ENCODE peak calls at places on chromosomes 3 and 15, in ten cellular contexts. One of them, this sample, is unnamed.

GRCh38 chr3:129587559-129588210 is 18.8 kb downstream of the PLXND1 start:
- DNase-seq in stomach: no peak
- DNase-seq in transverse colon: no peak
- DNase-seq in SK-N-SH: no peak
- DNase-seq in small intestine: no peak
- DNase-seq in CD8-positive, alpha-beta memory T cell: no peak
- DNase-seq in heart left ventricle: no peak
- DNase-seq in CD8-positive, alpha-beta T cell: no peak
- DNase-seq in IMR-90: no peak
- DNase-seq in endothelial cell of umbilical vein: no peak
- DNase-seq in this sample: no peak

GRCh38 chr3:37862712-37863551 is 1.3 kb downstream of the CTDSPL start:
- DNase-seq in CD8-positive, alpha-beta memory T cell: no peak
- DNase-seq in IMR-90: peak; percentile 75
- DNase-seq in transverse colon: peak; percentile 28
- DNase-seq in heart left ventricle: no peak
- DNase-seq in endothelial cell of umbilical vein: peak; percentile 46
- DNase-seq in CD8-positive, alpha-beta T cell: no peak
- DNase-seq in SK-N-SH: no peak
- DNase-seq in small intestine: peak; percentile 25
- DNase-seq in stomach: no peak
- DNase-seq in this sample: peak; percentile 5

GRCh38 chr3:11306815-11307589 is 34.8 kb downstream of the ATG7 start:
- DNase-seq in endothelial cell of umbilical vein: peak; percentile 71
- DNase-seq in stomach: no peak
- DNase-seq in CD8-positive, alpha-beta T cell: peak; percentile 48
- DNase-seq in SK-N-SH: no peak
- DNase-seq in CD8-positive, alpha-beta memory T cell: peak; percentile 24
- DNase-seq in transverse colon: no peak
- DNase-seq in small intestine: peak; percentile 20
- DNase-seq in heart left ventricle: no peak
- DNase-seq in IMR-90: peak; percentile 49
- DNase-seq in this sample: no peak

GRCh38 chr15:49380912-49381311 is 42.1 kb upstream of the FGF7 start:
- DNase-seq in small intestine: no peak
- DNase-seq in CD8-positive, alpha-beta memory T cell: no peak
- DNase-seq in transverse colon: no peak
- DNase-seq in endothelial cell of umbilical vein: no peak
- DNase-seq in stomach: no peak
- DNase-seq in IMR-90: peak; percentile 1
- DNase-seq in heart left ventricle: no peak
- DNase-seq in SK-N-SH: no peak
- DNase-seq in CD8-positive, alpha-beta T cell: no peak
- DNase-seq in this sample: no peak

GRCh38 chr3:37715358-37715757 is 146.3 kb upstream of the CTDSPL start:
- DNase-seq in stomach: no peak
- DNase-seq in transverse colon: no peak
- DNase-seq in CD8-positive, alpha-beta memory T cell: no peak
- DNase-seq in SK-N-SH: peak; percentile 43
- DNase-seq in endothelial cell of umbilical vein: no peak
- DNase-seq in small intestine: no peak
- DNase-seq in IMR-90: no peak
- DNase-seq in heart left ventricle: no peak
- DNase-seq in CD8-positive, alpha-beta T cell: no peak
- DNase-seq in this sample: no peak

GRCh38 chr3:46858456-46858855 is 4.8 kb downstream of the MYL3 start:
- DNase-seq in CD8-positive, alpha-beta T cell: no peak
- DNase-seq in stomach: no peak
- DNase-seq in CD8-positive, alpha-beta memory T cell: no peak
- DNase-seq in heart left ventricle: peak; percentile 28
- DNase-seq in IMR-90: no peak
- DNase-seq in SK-N-SH: no peak
- DNase-seq in small intestine: no peak
- DNase-seq in transverse colon: no peak
- DNase-seq in endothelial cell of umbilical vein: no peak
- DNase-seq in this sample: no peak

GRCh38 chr3:161957467-161957866 is 460.9 kb downstream of the OTOL1 start:
- DNase-seq in endothelial cell of umbilical vein: no peak
- DNase-seq in small intestine: no peak
- DNase-seq in heart left ventricle: no peak
- DNase-seq in CD8-positive, alpha-beta T cell: no peak
- DNase-seq in CD8-positive, alpha-beta memory T cell: no peak
- DNase-seq in stomach: no peak
- DNase-seq in IMR-90: peak; percentile 19
- DNase-seq in transverse colon: no peak
- DNase-seq in SK-N-SH: no peak
- DNase-seq in this sample: no peak

GRCh38 chr15:100372695-100373036 is 30.9 kb upstream of the ADAMTS17 start:
- DNase-seq in IMR-90: no peak
- DNase-seq in CD8-positive, alpha-beta T cell: no peak
- DNase-seq in stomach: no peak
- DNase-seq in SK-N-SH: no peak
- DNase-seq in transverse colon: no peak
- DNase-seq in heart left ventricle: no peak
- DNase-seq in CD8-positive, alpha-beta memory T cell: no peak
- DNase-seq in endothelial cell of umbilical vein: no peak
- DNase-seq in small intestine: no peak
- DNase-seq in this sample: no peak

GRCh38 chr3:9820944-9821343 is 10.9 kb downstream of the TTLL3 start:
- DNase-seq in CD8-positive, alpha-beta T cell: no peak
- DNase-seq in small intestine: no peak
- DNase-seq in CD8-positive, alpha-beta memory T cell: no peak
- DNase-seq in heart left ventricle: no peak
- DNase-seq in IMR-90: peak; percentile 23
- DNase-seq in SK-N-SH: peak; percentile 39
- DNase-seq in endothelial cell of umbilical vein: peak; percentile 18
- DNase-seq in stomach: no peak
- DNase-seq in transverse colon: no peak
- DNase-seq in this sample: no peak

GRCh38 chr3:339346-339745 is 142.8 kb downstream of the CHL1 start:
- DNase-seq in heart left ventricle: no peak
- DNase-seq in small intestine: no peak
- DNase-seq in transverse colon: no peak
- DNase-seq in CD8-positive, alpha-beta memory T cell: no peak
- DNase-seq in endothelial cell of umbilical vein: no peak
- DNase-seq in IMR-90: no peak
- DNase-seq in SK-N-SH: no peak
- DNase-seq in CD8-positive, alpha-beta T cell: no peak
- DNase-seq in stomach: no peak
- DNase-seq in this sample: no peak

DNA sequence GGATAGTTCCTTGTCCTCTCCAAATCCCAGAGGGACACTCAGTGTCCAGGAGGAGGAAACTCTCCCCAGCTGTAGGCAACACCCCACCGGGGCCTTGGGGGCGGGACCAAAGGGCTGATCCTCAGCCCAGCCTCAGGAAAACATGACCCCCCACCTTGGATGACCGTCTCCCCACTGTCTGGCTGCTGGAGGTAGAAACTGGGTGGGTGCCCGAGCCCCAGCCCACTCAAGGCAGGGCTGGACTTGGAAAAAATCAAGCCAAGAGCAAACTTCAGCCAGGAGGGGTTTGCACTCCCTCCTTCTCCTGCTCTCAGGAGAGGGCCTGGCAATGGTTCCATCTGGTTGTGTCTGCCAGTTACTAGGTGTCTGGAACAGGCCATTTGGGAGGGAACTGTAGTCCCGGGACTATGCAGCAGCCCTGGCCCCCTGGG is 3.6 kb upstream of the RASL12 start:
- DNase-seq in CD8-positive, alpha-beta memory T cell: no peak
- DNase-seq in stomach: no peak
- DNase-seq in IMR-90: no peak
- DNase-seq in small intestine: no peak
- DNase-seq in endothelial cell of umbilical vein: no peak
- DNase-seq in SK-N-SH: no peak
- DNase-seq in heart left ventricle: peak; percentile 88
- DNase-seq in transverse colon: peak; percentile 31
- DNase-seq in CD8-positive, alpha-beta T cell: no peak
- DNase-seq in this sample: no peak
- H3K27ac ChIP-seq in CD8-positive, alpha-beta memory T cell: no peak overlapping the region
- H3K27ac ChIP-seq in stomach: no peak overlapping the region
- H3K27ac ChIP-seq in IMR-90: no peak overlapping the region
- H3K27ac ChIP-seq in small intestine: no peak overlapping the region
- H3K27ac ChIP-seq in endothelial cell of umbilical vein: no peak overlapping the region
- H3K27ac ChIP-seq in SK-N-SH: no peak overlapping the region
- H3K27ac ChIP-seq in heart left ventricle: peak overlapping the region; percentile 71
- H3K27ac ChIP-seq in transverse colon: peak overlapping the region; percentile 68
- H3K27ac ChIP-seq in CD8-positive, alpha-beta T cell: no peak overlapping the region
- H3K27ac ChIP-seq in this sample: no peak overlapping the region

GRCh38 chr3:195003893-195004289 is 267.1 kb downstream of the XXYLT1 start:
- DNase-seq in CD8-positive, alpha-beta T cell: peak; percentile 23
- DNase-seq in SK-N-SH: no peak
- DNase-seq in small intestine: no peak
- DNase-seq in endothelial cell of umbilical vein: no peak
- DNase-seq in CD8-positive, alpha-beta memory T cell: no peak
- DNase-seq in stomach: no peak
- DNase-seq in IMR-90: no peak
- DNase-seq in heart left ventricle: no peak
- DNase-seq in transverse colon: no peak
- DNase-seq in this sample: no peak

GRCh38 chr3:195003006-195003892 is 267.7 kb downstream of the XXYLT1 start:
- DNase-seq in transverse colon: peak; percentile 26
- DNase-seq in CD8-positive, alpha-beta T cell: peak; percentile 31
- DNase-seq in small intestine: no peak
- DNase-seq in heart left ventricle: peak; percentile 82
- DNase-seq in IMR-90: no peak
- DNase-seq in stomach: no peak
- DNase-seq in SK-N-SH: no peak
- DNase-seq in endothelial cell of umbilical vein: no peak
- DNase-seq in CD8-positive, alpha-beta memory T cell: no peak
- DNase-seq in this sample: no peak

GRCh38 chr3:195004512-195005250 is 266.3 kb downstream of the XXYLT1 start:
- DNase-seq in SK-N-SH: no peak
- DNase-seq in CD8-positive, alpha-beta T cell: peak; percentile 32
- DNase-seq in stomach: no peak
- DNase-seq in transverse colon: no peak
- DNase-seq in heart left ventricle: no peak
- DNase-seq in small intestine: no peak
- DNase-seq in IMR-90: no peak
- DNase-seq in CD8-positive, alpha-beta memory T cell: no peak
- DNase-seq in endothelial cell of umbilical vein: no peak
- DNase-seq in this sample: no peak

GRCh38 chr3:195001261-195001660 is 269.7 kb downstream of the XXYLT1 start:
- DNase-seq in IMR-90: no peak
- DNase-seq in transverse colon: no peak
- DNase-seq in endothelial cell of umbilical vein: no peak
- DNase-seq in CD8-positive, alpha-beta T cell: peak; percentile 25
- DNase-seq in SK-N-SH: no peak
- DNase-seq in heart left ventricle: no peak
- DNase-seq in small intestine: no peak
- DNase-seq in stomach: no peak
- DNase-seq in CD8-positive, alpha-beta memory T cell: no peak
- DNase-seq in this sample: no peak

GRCh38 chr3:195001961-195002861 is 268.7 kb downstream of the XXYLT1 start:
- DNase-seq in transverse colon: peak; percentile 78
- DNase-seq in small intestine: peak; percentile 54
- DNase-seq in CD8-positive, alpha-beta T cell: peak; percentile 51
- DNase-seq in SK-N-SH: peak; percentile 75
- DNase-seq in heart left ventricle: peak; percentile 83
- DNase-seq in endothelial cell of umbilical vein: peak; percentile 80
- DNase-seq in CD8-positive, alpha-beta memory T cell: peak; percentile 8
- DNase-seq in stomach: peak; percentile 78
- DNase-seq in IMR-90: peak; percentile 34
- DNase-seq in this sample: no peak
- H3K4me3 ChIP-seq in transverse colon: no peak overlapping the region
- H3K4me3 ChIP-seq in small intestine: no peak overlapping the region
- H3K4me3 ChIP-seq in CD8-positive, alpha-beta T cell: no peak overlapping the region
- H3K4me3 ChIP-seq in SK-N-SH: no peak overlapping the region
- H3K4me3 ChIP-seq in heart left ventricle: no peak overlapping the region
- H3K4me3 ChIP-seq in endothelial cell of umbilical vein: no peak overlapping the region
- H3K4me3 ChIP-seq in CD8-positive, alpha-beta memory T cell: no peak overlapping the region
- H3K4me3 ChIP-seq in stomach: no peak overlapping the region
- H3K4me3 ChIP-seq in IMR-90: no peak overlapping the region
- H3K4me3 ChIP-seq in this sample: no peak overlapping the region

GRCh38 chr15:78456391-78456790 is 18.4 kb downstream of the IREB2 start:
- DNase-seq in stomach: no peak
- DNase-seq in heart left ventricle: no peak
- DNase-seq in IMR-90: no peak
- DNase-seq in small intestine: no peak
- DNase-seq in SK-N-SH: no peak
- DNase-seq in CD8-positive, alpha-beta memory T cell: no peak
- DNase-seq in transverse colon: no peak
- DNase-seq in CD8-positive, alpha-beta T cell: no peak
- DNase-seq in endothelial cell of umbilical vein: no peak
- DNase-seq in this sample: no peak

GRCh38 chr15:78457101-78457500 is 19.1 kb downstream of the IREB2 start:
- DNase-seq in CD8-positive, alpha-beta memory T cell: no peak
- DNase-seq in CD8-positive, alpha-beta T cell: no peak
- DNase-seq in stomach: no peak
- DNase-seq in transverse colon: no peak
- DNase-seq in SK-N-SH: peak; percentile 61
- DNase-seq in small intestine: no peak
- DNase-seq in IMR-90: peak; percentile 69
- DNase-seq in heart left ventricle: no peak
- DNase-seq in endothelial cell of umbilical vein: peak; percentile 37
- DNase-seq in this sample: no peak

GRCh38 chr15:78453447-78453846 is 15.4 kb downstream of the IREB2 start:
- DNase-seq in SK-N-SH: no peak
- DNase-seq in small intestine: no peak
- DNase-seq in heart left ventricle: no peak
- DNase-seq in CD8-positive, alpha-beta T cell: no peak
- DNase-seq in transverse colon: no peak
- DNase-seq in endothelial cell of umbilical vein: no peak
- DNase-seq in stomach: no peak
- DNase-seq in IMR-90: no peak
- DNase-seq in CD8-positive, alpha-beta memory T cell: no peak
- DNase-seq in this sample: no peak

GRCh38 chr15:78454992-78455391 is 17.0 kb downstream of the IREB2 start:
- DNase-seq in CD8-positive, alpha-beta memory T cell: no peak
- DNase-seq in endothelial cell of umbilical vein: no peak
- DNase-seq in transverse colon: no peak
- DNase-seq in stomach: no peak
- DNase-seq in heart left ventricle: no peak
- DNase-seq in small intestine: no peak
- DNase-seq in IMR-90: no peak
- DNase-seq in CD8-positive, alpha-beta T cell: no peak
- DNase-seq in SK-N-SH: no peak
- DNase-seq in this sample: no peak

GRCh38 chr15:78455749-78456148 is 17.7 kb downstream of the IREB2 start:
- DNase-seq in stomach: no peak
- DNase-seq in small intestine: no peak
- DNase-seq in CD8-positive, alpha-beta memory T cell: no peak
- DNase-seq in CD8-positive, alpha-beta T cell: no peak
- DNase-seq in IMR-90: no peak
- DNase-seq in heart left ventricle: peak; percentile 59
- DNase-seq in SK-N-SH: no peak
- DNase-seq in transverse colon: no peak
- DNase-seq in endothelial cell of umbilical vein: no peak
- DNase-seq in this sample: no peak
- H3K4me1 ChIP-seq in stomach: peaks cover 29% of the 10 kb centered on the region
- H3K4me1 ChIP-seq in small intestine: peaks cover 13% of the 10 kb centered on the region
- H3K4me1 ChIP-seq in CD8-positive, alpha-beta memory T cell: peaks cover 59% of the 10 kb centered on the region
- H3K4me1 ChIP-seq in CD8-positive, alpha-beta T cell: peaks cover 52% of the 10 kb centered on the region
- H3K4me1 ChIP-seq in IMR-90: peaks cover 5% of the 10 kb centered on the region
- H3K4me1 ChIP-seq in heart left ventricle: peaks cover 60% of the 10 kb centered on the region
- H3K4me1 ChIP-seq in SK-N-SH: peaks cover 17% of the 10 kb centered on the region
- H3K4me1 ChIP-seq in transverse colon: peaks cover 72% of the 10 kb centered on the region
- H3K4me1 ChIP-seq in endothelial cell of umbilical vein: peaks cover 5% of the 10 kb centered on the region
- H3K4me1 ChIP-seq in this sample: peaks cover 16% of the 10 kb centered on the region

GRCh38 chr3:146157325-146158060 is 3.5 kb downstream of the PLOD2 start:
- DNase-seq in transverse colon: no peak
- DNase-seq in small intestine: no peak
- DNase-seq in stomach: no peak
- DNase-seq in IMR-90: no peak
- DNase-seq in SK-N-SH: no peak
- DNase-seq in heart left ventricle: no peak
- DNase-seq in endothelial cell of umbilical vein: peak; percentile 52
- DNase-seq in CD8-positive, alpha-beta memory T cell: no peak
- DNase-seq in CD8-positive, alpha-beta T cell: no peak
- DNase-seq in this sample: no peak
- H3K27ac ChIP-seq in transverse colon: peak overlapping the region; percentile 92
- H3K27ac ChIP-seq in small intestine: no peak overlapping the region
- H3K27ac ChIP-seq in stomach: peak overlapping the region; percentile 55
- H3K27ac ChIP-seq in IMR-90: no peak overlapping the region
- H3K27ac ChIP-seq in SK-N-SH: no peak overlapping the region
- H3K27ac ChIP-seq in heart left ventricle: peak overlapping the region; percentile 76
- H3K27ac ChIP-seq in endothelial cell of umbilical vein: peak overlapping the region; percentile 90
- H3K27ac ChIP-seq in CD8-positive, alpha-beta memory T cell: peak overlapping the region; percentile 7
- H3K27ac ChIP-seq in CD8-positive, alpha-beta T cell: no peak overlapping the region
- H3K27ac ChIP-seq in this sample: no peak overlapping the region

This sample was measured in CD4-positive, CD25-positive, alpha-beta regulatory T cell.